ENCODE peak calls at places on chromosome 21, in four cellular contexts. U, S, T and M are unnamed samples.

GRCh38 chr21:34282223-34282622 is 81.6 kb upstream of the KCNE2 start:
- DNase-seq in U (no peak), S (no peak), T (no peak), M (no peak)

GRCh38 chr21:35394049-35394448 is 344.9 kb upstream of the RUNX1 start:
- DNase-seq in U (peak; percentile 51), S (no peak), T (no peak), M (no peak)

GRCh38 chr21:38660333-38661295 is 145.1 kb upstream of the ETS2 start:
- DNase-seq in U (no peak), S (no peak), T (no peak), M (no peak)

GRCh38 chr21:34812510-34813265 is 143.9 kb downstream of the CLIC6 start:
- DNase-seq in U (peak; percentile 58), S (peak; percentile 98), T (peak; percentile 95), M (no peak)

GRCh38 chr21:35932232-35932911 is 128.0 kb downstream of the SETD4 start:
- DNase-seq in U (peak; percentile 91), S (peak; percentile 60), T (peak; percentile 80), M (peak; percentile 91)

GRCh38 chr21:18253252-18253651 is 8.6 kb downstream of the CHODL start:
- DNase-seq in U (no peak), S (no peak), T (no peak), M (no peak)

GRCh38 chr21:43323244-43324005 is 103.5 kb downstream of the SIK1 start:
- DNase-seq in U (peak; percentile 41), S (no peak), T (no peak), M (no peak)

GRCh38 chr21:18249542-18250152 is 5.0 kb downstream of the CHODL start:
- DNase-seq in U (no peak), S (no peak), T (no peak), M (no peak)

GRCh38 chr21:33208534-33208933 is 21.2 kb upstream of the IFNAR2 start:
- DNase-seq in U (no peak), S (no peak), T (no peak), M (no peak)

GRCh38 chr21:35737899-35738341 is 322.4 kb downstream of the SETD4 start:
- DNase-seq in U (peak; percentile 60), S (no peak), T (no peak), M (peak; percentile 56)

GRCh38 chr21:43345746-43346409 is 81.1 kb downstream of the SIK1 start:
- DNase-seq in U (peak; percentile 93), S (no peak), T (peak; percentile 44), M (no peak)

GRCh38 chr21:31457675-31458074 is 113.6 kb upstream of the TIAM1 start:
- DNase-seq in U (no peak), S (no peak), T (no peak), M (no peak)

GRCh38 chr21:27953328-27954045 is 986.6 kb upstream of the ADAMTS5 start:
- DNase-seq in U (no peak), S (no peak), T (no peak), M (no peak)

GRCh38 chr21:15679630-15680029 is 50.2 kb upstream of the USP25 start:
- DNase-seq in U (no peak), S (no peak), T (no peak), M (no peak)

GRCh38 chr21:34336756-34337391 is 26.9 kb upstream of the KCNE2 start:
- DNase-seq in U (peak; percentile 80), S (peak; percentile 14), T (peak; percentile 65), M (no peak)

GRCh38 chr21:34280987-34281386 is 82.8 kb upstream of the KCNE2 start:
- DNase-seq in U (no peak), S (no peak), T (no peak), M (no peak)

GRCh38 chr21:35120631-35121180 is 71.6 kb upstream of the RUNX1 start:
- DNase-seq in U (no peak), S (no peak), T (no peak), M (no peak)

GRCh38 chr21:25501996-25502665 is 105.2 kb downstream of the MRPL39 start:
- DNase-seq in U (no peak), S (no peak), T (no peak), M (no peak)

GRCh38 chr21:24840287-24840686 is 767.0 kb downstream of the MRPL39 start:
- DNase-seq in U (no peak), S (no peak), T (no peak), M (no peak)

GRCh38 chr21:43318841-43319781 is 107.8 kb downstream of the SIK1 start:
- DNase-seq in U (peak; percentile 49), S (no peak), T (peak; percentile 16), M (no peak)

GRCh38 chr21:29585462-29585861 is 286.7 kb downstream of the BACH1 start:
- DNase-seq in U (no peak), S (no peak), T (no peak), M (no peak)

GRCh38 chr21:16993416-16994044 is 519.3 kb upstream of the CXADR start:
- DNase-seq in U (no peak), S (no peak), T (no peak), M (no peak)

GRCh38 chr21:33801424-33802405 is 113.9 kb downstream of the ATP5PO start:
- DNase-seq in U (no peak), S (peak; percentile 24), T (peak; percentile 23), M (peak; percentile 56)

GRCh38 chr21:43303240-43304178 is 123.4 kb downstream of the SIK1 start:
- DNase-seq in U (no peak), S (no peak), T (no peak), M (no peak)

GRCh38 chr21:31634993-31635392 is 24.5 kb upstream of the SOD1 start:
- DNase-seq in U (no peak), S (no peak), T (no peak), M (no peak)

DNA sequence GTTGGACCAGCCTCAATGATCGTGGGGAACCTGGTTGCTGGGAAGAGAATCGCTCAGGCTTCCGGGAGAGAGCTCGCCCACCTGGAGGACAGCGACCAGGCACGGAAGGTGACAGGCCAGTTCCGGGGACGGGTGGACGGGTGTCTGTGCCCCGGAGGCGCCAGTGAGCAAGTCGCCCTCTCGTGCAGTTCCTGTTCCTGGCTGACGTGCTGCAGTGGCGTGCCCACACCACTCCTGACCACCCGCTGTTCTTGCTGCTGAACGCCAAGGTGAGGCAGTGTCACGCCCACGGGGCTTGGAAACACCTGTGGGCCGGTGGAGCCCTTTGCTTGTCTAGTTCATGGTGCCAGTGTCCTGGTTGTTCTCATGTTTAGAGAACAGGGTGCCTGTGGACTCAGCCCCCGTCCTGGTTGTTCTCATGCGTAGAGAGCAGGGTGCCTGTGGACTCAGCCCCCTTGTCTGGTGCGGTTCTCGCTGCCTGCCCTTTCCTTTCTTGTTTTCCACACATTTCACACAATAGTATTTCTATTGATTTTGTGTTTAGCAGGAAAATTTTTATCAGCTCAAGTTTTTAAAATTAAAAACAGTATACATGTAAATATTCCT is 53.1 kb downstream of the S100B start:
- DNase-seq in U (no peak), S (no peak), T (no peak), M (no peak)
- TF ChIP-seq CTCF in U (no peak), S (no peak), T (no peak), M (no peak)

GRCh38 chr21:37006243-37006520 is 320 bp upstream of the RIPPLY3 start:
- DNase-seq in U (no peak), S (no peak), T (no peak), M (no peak)
- H3K4me3 ChIP-seq in U (peak overlapping the region; percentile 33), S (peak overlapping the region; percentile 51), T (peak overlapping the region; percentile 41), M (peak overlapping the region; percentile 41)

GRCh38 chr21:45289655-45290515 is 2.2 kb upstream of the POFUT2 start:
- DNase-seq in U (no peak), S (no peak), T (no peak), M (no peak)

GRCh38 chr21:45290948-45291612 is 3.4 kb upstream of the POFUT2 start:
- DNase-seq in U (peak; percentile 84), S (no peak), T (no peak), M (no peak)

GRCh38 chr21:45293214-45293725 is 5.6 kb upstream of the POFUT2 start:
- DNase-seq in U (no peak), S (no peak), T (no peak), M (no peak)

GRCh38 chr21:45292399-45293213 is 4.9 kb upstream of the POFUT2 start:
- DNase-seq in U (peak; percentile 93), S (no peak), T (peak; percentile 70), M (no peak)

DNA sequence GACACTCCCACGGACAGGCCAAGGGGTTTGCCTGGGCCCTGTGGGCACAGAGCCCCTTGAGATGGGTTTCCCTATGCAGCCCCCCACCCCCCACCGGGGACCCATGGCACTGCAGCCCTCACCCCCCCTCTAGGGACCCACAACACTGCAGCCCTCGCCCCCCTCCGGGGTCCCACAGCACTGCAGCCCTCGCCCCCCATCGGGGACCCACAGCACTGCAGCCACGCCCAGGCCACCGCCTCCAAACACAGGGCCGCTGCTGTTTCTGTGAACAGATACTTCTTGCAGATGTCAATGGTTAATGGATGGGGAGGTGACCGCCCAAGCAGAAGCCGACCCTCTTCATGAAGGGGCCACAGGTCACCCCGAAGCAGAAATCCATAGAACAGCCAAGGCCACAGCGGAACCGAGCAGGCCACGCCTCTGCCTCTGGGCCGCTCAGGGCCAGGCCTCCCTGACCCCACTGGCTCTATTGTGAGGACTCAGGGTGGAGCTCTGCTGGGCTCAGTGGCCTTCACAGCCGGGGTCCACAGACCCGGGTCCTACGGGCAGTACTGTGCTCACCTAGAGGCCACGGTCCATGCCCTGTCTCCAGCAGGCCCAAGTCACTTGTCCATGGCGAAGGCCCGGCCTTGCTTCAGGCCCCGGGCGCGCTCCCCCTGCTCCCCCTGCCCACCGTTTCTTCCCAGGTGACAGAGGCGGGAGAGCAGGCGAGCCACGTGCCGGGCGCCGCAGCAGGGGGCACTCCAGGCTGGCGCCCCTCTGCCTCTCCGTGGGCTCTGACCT is 4.1 kb upstream of the POFUT2 start:
- DNase-seq in U (no peak), S (no peak), T (no peak), M (no peak)
- TF ChIP-seq CTCF in U (no peak), S (no peak), T (no peak), M (no peak)

GRCh38 chr21:40846566-40847411 is at the start of gene DSCAM:
- DNase-seq in U (no peak), S (no peak), T (no peak), M (no peak)
- H3K4me3 ChIP-seq in U (no peak within 1 kb of the TSS), S (peak within 1 kb of the TSS; percentile 48), T (peak within 1 kb of the TSS; percentile 17), M (no peak within 1 kb of the TSS)

DNA sequence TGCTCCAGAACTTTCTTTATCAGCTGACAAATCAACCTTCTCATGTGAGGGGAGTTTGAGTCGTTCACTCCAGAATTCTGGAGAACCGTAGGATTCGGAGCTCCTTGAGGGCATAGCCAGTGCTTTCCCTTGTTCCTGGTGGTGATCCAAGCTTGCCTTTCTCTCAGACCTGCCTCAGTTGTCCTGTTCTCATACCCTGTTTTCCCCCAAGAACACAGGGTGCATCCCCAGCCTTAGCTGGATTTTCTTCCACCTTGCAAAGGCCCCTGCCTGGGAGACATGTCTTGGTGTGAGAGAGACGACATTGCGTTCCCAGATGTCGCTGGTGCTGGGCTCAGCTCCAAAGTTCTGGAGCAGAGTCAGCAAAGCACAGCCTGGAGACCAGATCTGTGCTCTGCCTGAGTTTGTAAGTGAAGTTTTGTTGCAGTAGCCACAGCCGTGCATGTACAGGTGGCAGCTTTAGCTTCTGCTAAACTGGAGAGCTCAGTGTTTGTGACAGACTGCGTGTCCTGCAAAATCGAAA is 40.0 kb downstream of the ABCG1 start:
- DNase-seq in U (no peak), S (no peak), T (no peak), M (no peak)
- TF ChIP-seq CTCF in U (no peak), S (no peak), T (no peak), M (no peak)